ENCODE peak calls at places on chromosomes 7 and 10, in six cellular contexts. One of them, this sample, is unnamed. For H3K36me3 and H3K4me1, the result is how much of the 10 kb centered on the place peaks cover.

GRCh38 chr7:43792471-43792870 is 34.0 kb downstream of the BLVRA start:
- DNase-seq in Caco-2: no peak
- DNase-seq in neural progenitor cell: no peak
- DNase-seq in CD8-positive, alpha-beta T cell: no peak
- DNase-seq in left lung: no peak
- DNase-seq in heart right ventricle: no peak
- DNase-seq in this sample: no peak

GRCh38 chr7:64174941-64175340 is 32.1 kb upstream of the ZNF735 start:
- DNase-seq in Caco-2: peak
- DNase-seq in neural progenitor cell: no peak
- DNase-seq in CD8-positive, alpha-beta T cell: no peak
- DNase-seq in left lung: no peak
- DNase-seq in heart right ventricle: no peak
- DNase-seq in this sample: no peak

GRCh38 chr7:45407730-45408406 is 166.3 kb upstream of the ADCY1 start:
- DNase-seq in Caco-2: peak
- DNase-seq in neural progenitor cell: peak
- DNase-seq in CD8-positive, alpha-beta T cell: no peak
- DNase-seq in left lung: no peak
- DNase-seq in heart right ventricle: no peak
- DNase-seq in this sample: peak

GRCh38 chr7:126993626-126994213 is 259.0 kb downstream of the GRM8 start:
- DNase-seq in Caco-2: no peak
- DNase-seq in neural progenitor cell: no peak
- DNase-seq in CD8-positive, alpha-beta T cell: no peak
- DNase-seq in left lung: no peak
- DNase-seq in heart right ventricle: no peak
- DNase-seq in this sample: no peak

GRCh38 chr7:46932656-46933424 is 649.1 kb downstream of the TNS3 start:
- DNase-seq in Caco-2: no peak
- DNase-seq in neural progenitor cell: no peak
- DNase-seq in CD8-positive, alpha-beta T cell: no peak
- DNase-seq in left lung: no peak
- DNase-seq in heart right ventricle: no peak
- DNase-seq in this sample: no peak

GRCh38 chr10:75042292-75042974 is 69.0 kb upstream of the SAMD8 start:
- DNase-seq in Caco-2: no peak
- DNase-seq in neural progenitor cell: no peak
- DNase-seq in CD8-positive, alpha-beta T cell: no peak
- DNase-seq in left lung: no peak
- DNase-seq in heart right ventricle: no peak
- DNase-seq in this sample: no peak

GRCh38 chr10:132365102-132365501 is 31.9 kb upstream of the PWWP2B start:
- DNase-seq in Caco-2: no peak
- DNase-seq in neural progenitor cell: no peak
- DNase-seq in CD8-positive, alpha-beta T cell: no peak
- DNase-seq in left lung: no peak
- DNase-seq in heart right ventricle: no peak
- DNase-seq in this sample: no peak

GRCh38 chr10:102493771-102494170 is 8.7 kb downstream of the ACTR1A start:
- DNase-seq in Caco-2: no peak
- DNase-seq in neural progenitor cell: no peak
- DNase-seq in CD8-positive, alpha-beta T cell: no peak
- DNase-seq in left lung: no peak
- DNase-seq in heart right ventricle: no peak
- DNase-seq in this sample: no peak

GRCh38 chr7:7306231-7306630 is 123.9 kb downstream of the C1GALT1 start:
- DNase-seq in Caco-2: no peak
- DNase-seq in neural progenitor cell: no peak
- DNase-seq in CD8-positive, alpha-beta T cell: no peak
- DNase-seq in left lung: no peak
- DNase-seq in heart right ventricle: no peak
- DNase-seq in this sample: no peak

GRCh38 chr7:73717025-73717807 is 2.3 kb downstream of the STX1A start:
- DNase-seq in Caco-2: no peak
- DNase-seq in neural progenitor cell: no peak
- DNase-seq in CD8-positive, alpha-beta T cell: no peak
- DNase-seq in left lung: no peak
- DNase-seq in heart right ventricle: no peak
- DNase-seq in this sample: no peak

GRCh38 chr10:125002044-125002422 is 60.1 kb downstream of the ZRANB1 start:
- DNase-seq in Caco-2: no peak
- DNase-seq in neural progenitor cell: no peak
- DNase-seq in CD8-positive, alpha-beta T cell: no peak
- DNase-seq in left lung: no peak
- DNase-seq in heart right ventricle: no peak
- DNase-seq in this sample: no peak

GRCh38 chr10:28592953-28593352 is 60.0 kb downstream of the WAC start:
- DNase-seq in Caco-2: peak
- DNase-seq in neural progenitor cell: no peak
- DNase-seq in CD8-positive, alpha-beta T cell: no peak
- DNase-seq in left lung: no peak
- DNase-seq in heart right ventricle: no peak
- DNase-seq in this sample: no peak

GRCh38 chr10:613217-613616 is 76.3 kb downstream of the DIP2C start:
- DNase-seq in Caco-2: peak
- DNase-seq in neural progenitor cell: no peak
- DNase-seq in CD8-positive, alpha-beta T cell: no peak
- DNase-seq in left lung: peak
- DNase-seq in heart right ventricle: no peak
- DNase-seq in this sample: no peak

GRCh38 chr7:55306331-55306730 is 58.8 kb upstream of the LANCL2 start:
- DNase-seq in Caco-2: no peak
- DNase-seq in neural progenitor cell: no peak
- DNase-seq in CD8-positive, alpha-beta T cell: no peak
- DNase-seq in left lung: no peak
- DNase-seq in heart right ventricle: no peak
- DNase-seq in this sample: no peak
- H3K36me3 ChIP-seq in Caco-2: under half
- H3K36me3 ChIP-seq in neural progenitor cell: under half
- H3K36me3 ChIP-seq in CD8-positive, alpha-beta T cell: under half
- H3K36me3 ChIP-seq in left lung: under half
- H3K36me3 ChIP-seq in heart right ventricle: under half
- H3K36me3 ChIP-seq in this sample: under half

GRCh38 chr10:100008142-100008522 is 1.6 kb downstream of the DNMBP start:
- DNase-seq in Caco-2: no peak
- DNase-seq in neural progenitor cell: no peak
- DNase-seq in CD8-positive, alpha-beta T cell: no peak
- DNase-seq in left lung: no peak
- DNase-seq in heart right ventricle: no peak
- DNase-seq in this sample: no peak
- H3K4me3 ChIP-seq in Caco-2: no peak
- H3K4me3 ChIP-seq in neural progenitor cell: peak
- H3K4me3 ChIP-seq in CD8-positive, alpha-beta T cell: no peak
- H3K4me3 ChIP-seq in left lung: peak
- H3K4me3 ChIP-seq in heart right ventricle: peak
- H3K4me3 ChIP-seq in this sample: peak

GRCh38 chr7:108120943-108121342 is 9.2 kb downstream of the LAMB4 start:
- DNase-seq in Caco-2: no peak
- DNase-seq in neural progenitor cell: no peak
- DNase-seq in CD8-positive, alpha-beta T cell: no peak
- DNase-seq in left lung: no peak
- DNase-seq in heart right ventricle: no peak
- DNase-seq in this sample: no peak
- H3K4me1 ChIP-seq in Caco-2: under half
- H3K4me1 ChIP-seq in neural progenitor cell: under half
- H3K4me1 ChIP-seq in CD8-positive, alpha-beta T cell: under half
- H3K4me1 ChIP-seq in left lung: under half
- H3K4me1 ChIP-seq in heart right ventricle: under half
- H3K4me1 ChIP-seq in this sample: under half

DNA sequence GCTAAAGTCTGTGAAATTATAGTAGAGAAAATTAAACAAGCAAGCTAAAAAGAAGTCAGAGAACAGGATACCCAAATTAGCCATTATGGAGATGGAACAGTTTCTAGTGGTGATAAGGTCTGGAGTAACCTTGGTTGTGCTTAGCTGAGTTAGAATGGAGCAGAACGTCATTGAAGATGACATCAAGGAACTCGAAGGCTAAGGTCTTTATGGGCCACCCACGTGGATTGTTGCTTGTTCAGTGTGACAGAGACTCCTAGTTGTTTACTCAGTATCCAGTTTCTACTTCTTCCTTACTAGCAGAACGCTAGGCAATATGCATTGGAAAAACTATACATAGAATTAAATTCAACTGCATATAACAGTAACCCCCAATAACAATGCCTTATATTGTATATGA is 39.7 kb downstream of the AHCYL2 start:
- DNase-seq in Caco-2: no peak
- DNase-seq in neural progenitor cell: no peak
- DNase-seq in CD8-positive, alpha-beta T cell: no peak
- DNase-seq in left lung: no peak
- DNase-seq in heart right ventricle: no peak
- DNase-seq in this sample: no peak
- H3K36me3 ChIP-seq in Caco-2: under half
- H3K36me3 ChIP-seq in neural progenitor cell: under half
- H3K36me3 ChIP-seq in CD8-positive, alpha-beta T cell: under half
- H3K36me3 ChIP-seq in left lung: under half
- H3K36me3 ChIP-seq in heart right ventricle: under half
- H3K36me3 ChIP-seq in this sample: under half

DNA sequence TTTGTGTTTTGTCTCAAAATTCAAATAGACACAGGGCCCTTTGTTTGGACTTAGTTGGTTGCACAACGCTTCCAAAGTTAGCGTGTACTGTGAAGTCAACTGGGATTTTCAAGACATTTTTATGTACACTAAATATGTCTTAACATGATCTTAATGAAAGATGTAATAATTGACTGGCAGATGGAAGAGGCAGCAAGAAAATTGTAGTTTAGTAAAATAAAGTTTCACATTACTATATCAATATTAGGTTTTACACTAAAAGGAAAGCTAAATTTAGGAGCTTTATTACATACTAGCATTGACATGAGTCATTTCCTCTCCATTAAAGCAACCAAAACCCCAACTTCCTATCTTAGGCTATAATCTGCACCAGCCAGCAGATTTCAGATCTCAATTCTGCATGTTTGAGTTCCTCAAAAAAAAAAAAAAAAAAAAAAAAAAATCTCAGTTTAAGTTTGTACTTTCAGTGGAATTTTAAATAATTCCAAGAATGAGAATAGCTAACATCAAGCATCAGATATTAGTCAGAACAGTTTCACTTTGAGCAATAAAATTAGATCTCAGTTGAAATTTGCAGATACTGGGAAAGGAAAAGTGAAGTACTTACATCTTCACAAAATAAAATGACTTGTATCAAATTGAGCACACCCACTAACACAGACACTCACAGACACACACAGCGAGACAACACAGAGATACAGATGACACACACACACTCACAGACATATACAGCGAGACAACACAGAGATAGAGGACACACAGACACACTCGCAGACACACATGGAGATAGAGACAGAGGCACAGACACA is 346.6 kb upstream of the KLF6 start:
- DNase-seq in Caco-2: no peak
- DNase-seq in neural progenitor cell: no peak
- DNase-seq in CD8-positive, alpha-beta T cell: no peak
- DNase-seq in left lung: no peak
- DNase-seq in heart right ventricle: no peak
- DNase-seq in this sample: no peak
- H3K4me3 ChIP-seq in Caco-2: no peak
- H3K4me3 ChIP-seq in neural progenitor cell: no peak
- H3K4me3 ChIP-seq in CD8-positive, alpha-beta T cell: peak
- H3K4me3 ChIP-seq in left lung: no peak
- H3K4me3 ChIP-seq in heart right ventricle: no peak
- H3K4me3 ChIP-seq in this sample: no peak

DNA sequence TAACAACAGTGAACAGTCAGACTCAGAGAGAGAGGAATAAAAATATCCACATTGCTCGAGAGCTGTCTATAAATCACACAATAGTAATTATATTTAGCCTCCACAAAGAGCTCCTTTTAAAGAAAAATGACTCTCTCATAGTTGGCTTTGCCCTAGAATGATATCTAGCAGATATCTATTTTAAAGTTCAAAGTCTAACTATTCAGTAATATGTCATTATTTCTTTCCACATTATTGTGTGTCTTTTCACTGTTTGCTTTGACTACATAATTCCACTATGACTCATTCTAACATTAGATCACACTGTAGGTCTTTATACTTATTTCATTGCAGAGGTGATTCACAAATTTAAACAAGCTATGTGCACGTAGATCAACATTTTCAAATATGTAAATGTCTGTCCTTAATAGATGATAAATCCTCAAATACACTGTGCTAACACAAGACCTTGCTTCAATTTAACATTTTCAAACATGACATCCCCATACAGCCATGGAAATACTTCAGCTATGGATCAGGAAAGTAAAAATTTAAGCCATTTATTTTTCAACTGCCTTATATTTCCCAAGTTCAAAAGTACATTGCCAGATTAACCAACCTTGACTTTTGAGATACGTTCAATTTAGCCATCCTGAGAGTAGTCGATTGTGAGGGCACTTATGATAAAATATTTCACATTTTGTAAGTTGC is 99.9 kb upstream of the AKR1E2 start:
- DNase-seq in Caco-2: no peak
- DNase-seq in neural progenitor cell: no peak
- DNase-seq in CD8-positive, alpha-beta T cell: no peak
- DNase-seq in left lung: no peak
- DNase-seq in heart right ventricle: no peak
- DNase-seq in this sample: no peak
- H3K4me1 ChIP-seq in Caco-2: under half
- H3K4me1 ChIP-seq in neural progenitor cell: under half
- H3K4me1 ChIP-seq in CD8-positive, alpha-beta T cell: under half
- H3K4me1 ChIP-seq in left lung: under half
- H3K4me1 ChIP-seq in heart right ventricle: under half
- H3K4me1 ChIP-seq in this sample: under half

DNA sequence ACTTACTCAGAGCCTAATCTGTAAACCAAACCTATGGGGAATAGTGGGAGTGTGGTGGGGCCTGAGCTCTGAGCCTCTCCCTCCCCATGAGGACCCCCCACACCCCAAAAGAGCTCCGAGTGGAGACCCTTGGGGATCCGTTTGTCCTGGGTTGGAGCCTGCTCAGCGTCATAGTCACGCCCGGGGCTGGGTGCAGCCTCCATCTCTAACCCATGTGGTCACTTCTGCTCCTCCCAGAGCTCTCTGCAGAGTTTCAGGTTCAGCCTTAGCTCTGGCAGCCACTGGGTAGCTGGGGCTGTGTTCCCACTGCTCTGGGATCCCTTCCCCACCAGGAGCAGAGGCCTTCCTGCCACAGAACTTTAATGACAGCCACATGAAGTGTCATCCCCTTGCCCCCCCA is 25.9 kb downstream of the PFKFB3 start:
- DNase-seq in Caco-2: no peak
- DNase-seq in neural progenitor cell: no peak
- DNase-seq in CD8-positive, alpha-beta T cell: no peak
- DNase-seq in left lung: no peak
- DNase-seq in heart right ventricle: no peak
- DNase-seq in this sample: no peak
- H3K36me3 ChIP-seq in Caco-2: under half
- H3K36me3 ChIP-seq in neural progenitor cell: under half
- H3K36me3 ChIP-seq in CD8-positive, alpha-beta T cell: under half
- H3K36me3 ChIP-seq in left lung: half or more
- H3K36me3 ChIP-seq in heart right ventricle: under half
- H3K36me3 ChIP-seq in this sample: under half

This sample was measured in HAP-1.